ENCODE peak calls at places on chromosomes 2 and 18, in ten cellular contexts. P, Y, A, B, I, X, F, V, O and J are unnamed samples.

GRCh38 chr2:42132066-42132965 is 36.8 kb upstream of the EML4 start:
- DNase-seq in A (peak; percentile 98), O (peak; percentile 96), I (peak; percentile 92), P (peak; percentile 86), Y (no peak), B (peak; percentile 80), V (peak; percentile 99), F (no peak), X (no peak), J (peak; percentile 72)

GRCh38 chr2:215626812-215627281 is 191.0 kb upstream of the FN1 start:
- DNase-seq in O (peak; percentile 38), P (peak; percentile 67), X (no peak), F (no peak), A (peak; percentile 56), Y (no peak), B (peak; percentile 71), V (peak; percentile 64), I (no peak), J (peak; percentile 59)

GRCh38 chr2:154195644-154196221 is 324.0 kb downstream of the GALNT13 start:
- DNase-seq in A (no peak), X (peak; percentile 11), P (peak; percentile 7), Y (no peak), V (no peak), O (peak; percentile 52), I (no peak), B (no peak), F (no peak), J (no peak)

GRCh38 chr2:234463626-234464290 is 33.1 kb downstream of the ARL4C start:
- DNase-seq in I (peak; percentile 76), A (no peak), X (no peak), Y (no peak), B (no peak), O (no peak), P (peak; percentile 14), F (no peak), V (peak; percentile 53), J (no peak)

GRCh38 chr2:226159875-226160479 is 639.6 kb downstream of the IRS1 start:
- DNase-seq in O (no peak), Y (no peak), P (no peak), F (no peak), V (peak; percentile 21), X (peak; percentile 99), A (no peak), I (no peak), B (peak; percentile 23), J (peak; percentile 17)

GRCh38 chr2:24806660-24807036 is 13.4 kb downstream of the CENPO start:
- DNase-seq in Y (no peak), B (no peak), P (no peak), A (no peak), I (no peak), X (no peak), V (no peak), O (no peak), F (no peak), J (no peak)

GRCh38 chr2:241933175-241933911 is 63.8 kb downstream of the RTP5 start:
- DNase-seq in O (peak; percentile 25), A (peak; percentile 23), Y (peak; percentile 36), F (no peak), I (no peak), P (peak; percentile 92), X (no peak), V (peak; percentile 27), B (peak; percentile 22), J (peak; percentile 12)

GRCh38 chr2:15561574-15562344 is 625 bp upstream of the NBAS start:
- DNase-seq in P (peak; percentile 50), X (peak; percentile 14), B (peak; percentile 82), A (peak; percentile 80), F (no peak), O (peak; percentile 43), I (peak; percentile 34), Y (no peak), V (peak; percentile 85), J (peak; percentile 71)

GRCh38 chr18:12911928-12912703 is 28.1 kb upstream of the PTPN2 start:
- DNase-seq in P (no peak), I (no peak), X (no peak), F (no peak), B (no peak), O (no peak), A (no peak), V (no peak), Y (no peak), J (no peak)

DNA sequence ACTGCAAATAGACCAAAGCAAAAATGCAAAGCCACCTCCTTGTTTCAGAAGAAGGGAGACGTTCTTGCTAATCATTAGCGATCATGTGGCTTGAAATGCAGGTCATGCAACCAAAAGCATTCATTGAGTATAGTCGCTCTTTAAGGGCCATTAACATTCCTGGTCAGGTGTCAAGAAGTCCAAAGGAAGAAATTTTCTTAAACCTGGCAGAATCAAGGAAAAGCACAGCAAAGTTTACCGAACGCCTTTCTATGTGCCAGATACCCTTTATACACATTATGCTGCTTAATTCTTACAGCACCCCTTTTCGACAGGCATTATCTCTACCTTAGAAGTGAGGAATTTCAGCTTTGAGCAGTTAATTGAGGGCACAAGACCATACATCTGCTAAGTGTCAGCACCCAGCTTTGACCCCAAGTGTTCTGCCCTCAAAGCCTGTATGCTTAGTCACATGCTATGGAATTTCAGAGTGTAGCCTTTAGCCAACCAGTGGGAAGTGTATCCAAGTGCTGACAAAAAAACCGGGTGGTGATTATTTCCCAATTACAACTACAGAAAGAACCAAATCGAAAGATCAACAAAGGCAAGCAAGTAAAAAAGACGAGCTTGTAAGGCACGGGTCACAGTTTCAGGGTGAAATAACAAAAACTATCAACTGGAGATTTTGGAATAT is 70.8 kb downstream of the EPHA4 start:
- DNase-seq in F (no peak), V (peak; percentile 88), A (peak; percentile 84), X (no peak), O (peak; percentile 79), Y (no peak), I (peak; percentile 71), P (peak; percentile 43), B (peak; percentile 86), J (peak; percentile 70)
- H3K4me3 ChIP-seq in F (peak overlapping the region; percentile 29), V (peak overlapping the region; percentile 19), A (peak overlapping the region; percentile 40), X (no peak overlapping the region), O (no peak overlapping the region), Y (no peak overlapping the region), I (no peak overlapping the region), P (no peak overlapping the region), B (no peak overlapping the region), J (peak overlapping the region; percentile 6)

DNA sequence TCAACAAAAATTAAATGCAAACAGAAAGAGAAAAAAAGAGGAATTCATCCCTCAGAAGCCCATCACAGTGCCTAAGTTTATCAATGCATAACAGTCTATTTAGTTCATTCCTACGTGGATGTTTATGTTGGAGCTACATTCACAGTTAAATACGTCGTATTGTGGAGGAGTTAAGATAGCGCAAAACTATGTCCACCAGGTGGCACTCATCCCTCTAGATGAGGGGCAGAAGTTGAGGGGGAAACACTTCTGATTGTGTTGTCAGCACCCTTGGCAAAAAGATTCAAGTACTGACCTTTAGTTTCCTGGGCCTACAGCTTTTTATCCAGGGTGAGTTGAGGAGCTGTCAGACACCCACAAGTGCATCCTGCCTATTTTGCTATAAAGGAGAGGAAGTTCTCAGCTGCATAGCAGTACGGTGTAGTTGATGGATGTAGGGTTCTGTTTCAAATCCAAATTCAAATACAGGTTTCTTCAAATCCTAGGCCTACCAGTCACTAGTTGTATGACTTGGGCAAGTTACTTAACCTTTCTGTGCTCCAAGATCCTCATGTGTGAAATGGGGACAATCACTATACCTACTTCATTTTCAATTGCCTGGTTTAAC is 26.8 kb upstream of the MYO1B start:
- DNase-seq in Y (no peak), O (peak; percentile 72), A (peak; percentile 79), I (peak; percentile 92), F (no peak), P (peak; percentile 76), V (peak; percentile 83), X (peak; percentile 80), B (peak; percentile 89), J (peak; percentile 89)
- TF ChIP-seq CTCF in Y (peak; percentile 42), O (peak; percentile 65), A (peak; percentile 80), I (peak; percentile 82), F (peak; percentile 63), P (peak; percentile 69), V (peak; percentile 76), X (peak; percentile 93), B (peak; percentile 75), J (peak; percentile 82)

GRCh38 chr18:64785686-64786085 is 636.8 kb upstream of the LINC00305 start:
- DNase-seq in A (no peak), F (no peak), O (no peak), V (no peak), X (no peak), Y (no peak), P (no peak), B (no peak), I (no peak), J (no peak)
- H3K4me3 ChIP-seq in A (no peak overlapping the region), F (no peak overlapping the region), O (no peak overlapping the region), V (no peak overlapping the region), X (no peak overlapping the region), Y (no peak overlapping the region), P (no peak overlapping the region), B (no peak overlapping the region), I (no peak overlapping the region), J (no peak overlapping the region)

DNA sequence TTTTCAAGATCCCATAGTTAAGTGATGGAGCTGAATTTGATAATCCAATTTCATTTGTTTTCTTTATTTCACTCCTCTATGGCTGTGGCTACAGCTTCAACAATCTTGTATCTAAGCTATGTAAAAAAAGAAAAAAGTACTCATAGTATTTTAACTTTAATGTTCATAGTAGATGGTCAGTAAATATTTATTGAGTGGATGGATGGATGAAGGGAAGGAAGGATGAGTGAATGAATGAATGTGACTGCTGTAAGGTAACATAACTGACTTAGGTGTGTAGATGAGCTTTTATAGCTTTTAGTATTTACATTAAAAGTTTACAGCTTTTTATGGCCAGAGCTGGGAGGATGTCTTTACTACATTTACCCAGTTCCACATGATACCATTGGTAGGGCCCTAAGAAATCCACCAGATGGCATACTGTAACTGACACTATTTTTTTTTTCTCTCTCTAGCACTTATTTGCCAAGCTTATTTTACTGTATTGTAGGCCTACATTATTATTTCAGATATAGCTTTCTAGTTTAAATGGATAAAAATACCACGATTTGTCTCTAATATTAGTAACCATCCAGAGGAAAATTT is 13.4 kb upstream of the HRH4 start:
- DNase-seq in B (no peak), O (peak; percentile 7), P (no peak), F (no peak), V (no peak), A (no peak), Y (no peak), X (no peak), I (no peak), J (no peak)
- TF ChIP-seq CTCF in B (peak; percentile 13), O (peak; percentile 3), P (peak; percentile 16), F (no peak), V (peak; percentile 36), A (peak; percentile 21), Y (no peak), X (no peak), I (peak; percentile 16), J (peak; percentile 25)

DNA sequence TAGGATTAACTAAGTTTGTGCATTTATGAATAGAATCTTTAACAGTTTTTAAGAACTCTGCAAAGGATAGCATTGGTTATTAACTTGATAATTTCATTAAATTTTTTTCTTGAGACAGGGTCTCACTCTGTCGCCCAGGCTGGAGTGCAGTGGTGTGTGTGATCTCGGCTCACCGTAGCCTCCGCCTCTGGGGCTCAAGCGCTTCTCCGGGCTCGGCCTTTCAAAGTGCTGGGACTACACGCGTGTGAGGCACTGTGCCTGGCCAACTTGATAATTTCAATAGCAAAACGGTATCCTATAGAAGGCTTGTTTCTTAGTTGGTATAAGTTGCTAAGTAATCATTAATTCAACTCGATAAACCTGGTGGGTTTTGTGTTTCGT is 38.0 kb downstream of the ADNP2 start:
- DNase-seq in X (no peak), A (no peak), Y (no peak), V (no peak), P (no peak), I (no peak), O (no peak), B (peak; percentile 21), F (no peak), J (peak; percentile 27)
- H3K4me3 ChIP-seq in X (peak overlapping the region; percentile 68), A (peak overlapping the region; percentile 79), Y (peak overlapping the region; percentile 59), V (peak overlapping the region; percentile 61), P (peak overlapping the region; percentile 72), I (peak overlapping the region; percentile 69), O (peak overlapping the region; percentile 77), B (peak overlapping the region; percentile 38), F (peak overlapping the region; percentile 59), J (peak overlapping the region; percentile 87)

GRCh38 chr2:219175928-219176817 is 552 bp downstream of the CNPPD1 start:
- DNase-seq in O (peak; percentile 22), V (peak; percentile 38), I (peak; percentile 26), X (no peak), B (peak; percentile 38), A (peak; percentile 16), P (peak; percentile 28), Y (peak; percentile 58), F (peak; percentile 72), J (peak; percentile 32)
- TF ChIP-seq CTCF in O (no peak), V (no peak), I (peak; percentile 20), X (peak; percentile 26), B (peak; percentile 21), A (no peak), P (no peak), Y (no peak), F (peak; percentile 22), J (no peak)